ENCODE peak calls at places on chromosomes 1 and 21, in six cellular contexts. One of them, this sample, is unnamed. For H3K27me3, the result is how much of the 10 kb centered on the place peaks cover.

GRCh38 chr1:97849350-97850339 is 71.2 kb downstream of the DPYD start:
- DNase-seq in fibroblast of lung: peak
- DNase-seq in adipocyte: peak
- DNase-seq in CD4-positive, CD25-positive, alpha-beta regulatory T cell: peak
- DNase-seq in CD4-positive, alpha-beta T cell: no peak
- DNase-seq in cardiac muscle cell: peak
- DNase-seq in this sample: no peak

GRCh38 chr1:40840526-40841323 is 21.4 kb downstream of the CITED4 start:
- DNase-seq in fibroblast of lung: no peak
- DNase-seq in adipocyte: no peak
- DNase-seq in CD4-positive, CD25-positive, alpha-beta regulatory T cell: no peak
- DNase-seq in CD4-positive, alpha-beta T cell: no peak
- DNase-seq in cardiac muscle cell: no peak
- DNase-seq in this sample: no peak

GRCh38 chr1:110065841-110066240 is 4.6 kb downstream of the ALX3 start:
- DNase-seq in fibroblast of lung: no peak
- DNase-seq in adipocyte: peak
- DNase-seq in CD4-positive, CD25-positive, alpha-beta regulatory T cell: no peak
- DNase-seq in CD4-positive, alpha-beta T cell: no peak
- DNase-seq in cardiac muscle cell: peak
- DNase-seq in this sample: no peak

GRCh38 chr21:45126085-45126687 is 51.8 kb downstream of the ADARB1 start:
- DNase-seq in fibroblast of lung: no peak
- DNase-seq in adipocyte: no peak
- DNase-seq in CD4-positive, CD25-positive, alpha-beta regulatory T cell: no peak
- DNase-seq in CD4-positive, alpha-beta T cell: no peak
- DNase-seq in cardiac muscle cell: no peak
- DNase-seq in this sample: no peak

GRCh38 chr1:109193653-109194590 is 19.8 kb upstream of the SARS1 start:
- DNase-seq in fibroblast of lung: peak
- DNase-seq in adipocyte: no peak
- DNase-seq in CD4-positive, CD25-positive, alpha-beta regulatory T cell: peak
- DNase-seq in CD4-positive, alpha-beta T cell: peak
- DNase-seq in cardiac muscle cell: peak
- DNase-seq in this sample: no peak

GRCh38 chr1:84946631-84947030 is 50.3 kb downstream of the MCOLN2 start:
- DNase-seq in fibroblast of lung: no peak
- DNase-seq in adipocyte: peak
- DNase-seq in CD4-positive, CD25-positive, alpha-beta regulatory T cell: no peak
- DNase-seq in CD4-positive, alpha-beta T cell: no peak
- DNase-seq in cardiac muscle cell: no peak
- DNase-seq in this sample: no peak

GRCh38 chr1:236608930-236609726 is 4.8 kb upstream of the HEATR1 start:
- DNase-seq in fibroblast of lung: peak
- DNase-seq in adipocyte: peak
- DNase-seq in CD4-positive, CD25-positive, alpha-beta regulatory T cell: no peak
- DNase-seq in CD4-positive, alpha-beta T cell: no peak
- DNase-seq in cardiac muscle cell: peak
- DNase-seq in this sample: no peak

GRCh38 chr21:33078907-33079582 is 9.1 kb downstream of the OLIG1 start:
- DNase-seq in fibroblast of lung: peak
- DNase-seq in adipocyte: no peak
- DNase-seq in CD4-positive, CD25-positive, alpha-beta regulatory T cell: peak
- DNase-seq in CD4-positive, alpha-beta T cell: no peak
- DNase-seq in cardiac muscle cell: peak
- DNase-seq in this sample: no peak

GRCh38 chr1:59346429-59346828 is 49.5 kb downstream of the FGGY start:
- DNase-seq in fibroblast of lung: no peak
- DNase-seq in adipocyte: no peak
- DNase-seq in CD4-positive, CD25-positive, alpha-beta regulatory T cell: no peak
- DNase-seq in CD4-positive, alpha-beta T cell: no peak
- DNase-seq in cardiac muscle cell: no peak
- DNase-seq in this sample: no peak

DNA sequence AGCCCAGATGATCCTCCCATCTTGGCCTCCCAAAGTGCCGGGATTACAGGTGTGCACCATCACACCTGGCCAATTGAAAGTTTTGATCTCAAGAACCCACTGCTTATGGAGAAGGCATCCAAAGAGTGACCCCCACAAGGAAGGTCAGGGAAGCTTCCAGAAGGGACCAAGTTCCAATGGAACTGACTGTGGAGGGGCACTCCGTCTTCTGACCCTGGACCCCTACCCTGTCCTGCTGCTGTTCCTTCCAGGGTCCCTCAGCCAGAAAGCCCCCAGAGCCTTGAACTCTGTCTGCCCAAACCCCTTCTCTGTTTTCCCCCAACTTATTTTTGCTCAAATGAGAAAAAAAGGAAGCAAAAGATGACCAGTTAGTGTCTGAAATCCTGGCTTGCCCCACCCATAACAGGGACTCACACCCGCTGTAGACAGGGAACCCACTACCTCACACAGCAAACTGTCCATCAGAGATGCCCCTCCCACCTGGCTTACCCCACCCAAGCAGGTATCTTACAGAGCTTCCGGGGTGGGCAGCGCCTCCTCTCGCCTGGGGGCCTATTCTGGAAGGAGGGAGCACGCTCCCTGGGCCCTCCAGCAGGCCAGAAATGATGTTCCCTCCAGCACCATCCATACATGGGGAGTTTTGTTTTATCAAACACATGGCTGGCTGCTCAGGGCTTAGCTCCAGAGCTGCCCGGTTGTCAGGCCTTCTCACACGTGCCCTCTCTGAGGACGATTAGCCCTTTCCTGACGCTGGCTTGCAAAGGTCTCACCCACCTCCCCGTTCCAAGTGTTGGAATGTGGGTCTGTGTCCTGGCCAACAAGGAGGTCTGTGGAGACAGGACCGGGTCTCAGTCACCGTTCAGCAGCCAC is 3.1 kb upstream of the WNT3A start:
- DNase-seq in fibroblast of lung: no peak
- DNase-seq in adipocyte: no peak
- DNase-seq in CD4-positive, CD25-positive, alpha-beta regulatory T cell: no peak
- DNase-seq in CD4-positive, alpha-beta T cell: no peak
- DNase-seq in cardiac muscle cell: no peak
- DNase-seq in this sample: no peak
- H3K27me3 ChIP-seq in fibroblast of lung: under half
- H3K27me3 ChIP-seq in adipocyte: half or more
- H3K27me3 ChIP-seq in CD4-positive, CD25-positive, alpha-beta regulatory T cell: under half
- H3K27me3 ChIP-seq in CD4-positive, alpha-beta T cell: half or more
- H3K27me3 ChIP-seq in cardiac muscle cell: half or more
- H3K27me3 ChIP-seq in this sample: under half

GRCh38 chr1:48681476-48682305 is 95.0 kb downstream of the BEND5 start:
- DNase-seq in fibroblast of lung: peak
- DNase-seq in adipocyte: peak
- DNase-seq in CD4-positive, CD25-positive, alpha-beta regulatory T cell: no peak
- DNase-seq in CD4-positive, alpha-beta T cell: no peak
- DNase-seq in cardiac muscle cell: no peak
- DNase-seq in this sample: peak

GRCh38 chr1:48686159-48686558 is 90.5 kb downstream of the BEND5 start:
- DNase-seq in fibroblast of lung: no peak
- DNase-seq in adipocyte: no peak
- DNase-seq in CD4-positive, CD25-positive, alpha-beta regulatory T cell: no peak
- DNase-seq in CD4-positive, alpha-beta T cell: no peak
- DNase-seq in cardiac muscle cell: no peak
- DNase-seq in this sample: no peak

GRCh38 chr1:48684381-48684780 is 92.3 kb downstream of the BEND5 start:
- DNase-seq in fibroblast of lung: no peak
- DNase-seq in adipocyte: no peak
- DNase-seq in CD4-positive, CD25-positive, alpha-beta regulatory T cell: no peak
- DNase-seq in CD4-positive, alpha-beta T cell: no peak
- DNase-seq in cardiac muscle cell: no peak
- DNase-seq in this sample: no peak

GRCh38 chr1:48680411-48681035 is 96.2 kb downstream of the BEND5 start:
- DNase-seq in fibroblast of lung: no peak
- DNase-seq in adipocyte: no peak
- DNase-seq in CD4-positive, CD25-positive, alpha-beta regulatory T cell: no peak
- DNase-seq in CD4-positive, alpha-beta T cell: no peak
- DNase-seq in cardiac muscle cell: no peak
- DNase-seq in this sample: no peak

GRCh38 chr1:48683878-48684277 is 92.8 kb downstream of the BEND5 start:
- DNase-seq in fibroblast of lung: no peak
- DNase-seq in adipocyte: peak
- DNase-seq in CD4-positive, CD25-positive, alpha-beta regulatory T cell: no peak
- DNase-seq in CD4-positive, alpha-beta T cell: no peak
- DNase-seq in cardiac muscle cell: no peak
- DNase-seq in this sample: no peak
- H3K27me3 ChIP-seq in fibroblast of lung: under half
- H3K27me3 ChIP-seq in adipocyte: under half
- H3K27me3 ChIP-seq in CD4-positive, CD25-positive, alpha-beta regulatory T cell: under half
- H3K27me3 ChIP-seq in CD4-positive, alpha-beta T cell: under half
- H3K27me3 ChIP-seq in cardiac muscle cell: half or more
- H3K27me3 ChIP-seq in this sample: under half

GRCh38 chr1:90833497-90834087 is 116.5 kb upstream of the BARHL2 start:
- DNase-seq in fibroblast of lung: no peak
- DNase-seq in adipocyte: no peak
- DNase-seq in CD4-positive, CD25-positive, alpha-beta regulatory T cell: no peak
- DNase-seq in CD4-positive, alpha-beta T cell: no peak
- DNase-seq in cardiac muscle cell: no peak
- DNase-seq in this sample: no peak
- H3K27me3 ChIP-seq in fibroblast of lung: under half
- H3K27me3 ChIP-seq in adipocyte: under half
- H3K27me3 ChIP-seq in CD4-positive, CD25-positive, alpha-beta regulatory T cell: half or more
- H3K27me3 ChIP-seq in CD4-positive, alpha-beta T cell: half or more
- H3K27me3 ChIP-seq in cardiac muscle cell: half or more
- H3K27me3 ChIP-seq in this sample: under half

GRCh38 chr1:6252374-6252710 is 8.4 kb downstream of the HES3 start:
- DNase-seq in fibroblast of lung: no peak
- DNase-seq in adipocyte: no peak
- DNase-seq in CD4-positive, CD25-positive, alpha-beta regulatory T cell: no peak
- DNase-seq in CD4-positive, alpha-beta T cell: no peak
- DNase-seq in cardiac muscle cell: no peak
- DNase-seq in this sample: no peak
- H3K27me3 ChIP-seq in fibroblast of lung: under half
- H3K27me3 ChIP-seq in adipocyte: under half
- H3K27me3 ChIP-seq in CD4-positive, CD25-positive, alpha-beta regulatory T cell: under half
- H3K27me3 ChIP-seq in CD4-positive, alpha-beta T cell: under half
- H3K27me3 ChIP-seq in cardiac muscle cell: half or more
- H3K27me3 ChIP-seq in this sample: under half

DNA sequence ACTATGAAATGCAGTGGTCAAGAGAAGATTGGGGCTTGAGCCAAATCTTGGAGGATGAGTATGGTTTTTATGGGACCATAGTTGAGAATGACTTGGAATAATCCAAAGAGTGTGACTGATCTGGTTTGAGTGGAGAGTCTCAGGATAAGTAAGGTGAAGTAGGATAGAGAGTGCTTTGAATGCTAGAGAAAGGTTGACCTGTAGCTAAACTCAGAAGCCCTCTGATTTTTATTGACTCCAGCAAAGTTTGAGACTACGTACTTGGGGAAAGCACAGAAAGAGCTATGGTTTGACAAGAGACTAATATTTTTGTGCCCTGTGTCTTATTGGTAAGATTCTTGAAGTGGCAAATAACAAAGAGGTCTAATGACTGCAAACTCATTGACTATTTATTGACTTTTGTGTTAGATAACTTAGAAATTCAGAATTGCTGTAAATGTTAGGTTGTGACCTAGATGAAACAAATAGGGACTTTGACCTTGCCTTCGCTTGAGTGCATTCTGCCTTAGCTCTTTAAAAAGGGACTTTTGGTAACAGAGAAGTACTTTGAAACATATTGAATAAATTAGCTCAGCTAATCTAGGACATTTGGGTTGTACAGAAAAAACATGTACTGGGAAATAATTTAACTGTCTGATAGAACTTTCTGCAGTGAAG is 35.1 kb downstream of the UAP1 start:
- DNase-seq in fibroblast of lung: no peak
- DNase-seq in adipocyte: peak
- DNase-seq in CD4-positive, CD25-positive, alpha-beta regulatory T cell: no peak
- DNase-seq in CD4-positive, alpha-beta T cell: no peak
- DNase-seq in cardiac muscle cell: no peak
- DNase-seq in this sample: no peak
- H3K27me3 ChIP-seq in fibroblast of lung: under half
- H3K27me3 ChIP-seq in adipocyte: under half
- H3K27me3 ChIP-seq in CD4-positive, CD25-positive, alpha-beta regulatory T cell: under half
- H3K27me3 ChIP-seq in CD4-positive, alpha-beta T cell: under half
- H3K27me3 ChIP-seq in cardiac muscle cell: under half
- H3K27me3 ChIP-seq in this sample: under half

GRCh38 chr1:148354909-148355308 is 128.2 kb downstream of the PPIAL4G start:
- DNase-seq in fibroblast of lung: no peak
- DNase-seq in adipocyte: no peak
- DNase-seq in CD4-positive, CD25-positive, alpha-beta regulatory T cell: no peak
- DNase-seq in CD4-positive, alpha-beta T cell: no peak
- DNase-seq in cardiac muscle cell: no peak
- DNase-seq in this sample: no peak

GRCh38 chr1:148354284-148354869 is 128.7 kb downstream of the PPIAL4G start:
- DNase-seq in fibroblast of lung: no peak
- DNase-seq in adipocyte: peak
- DNase-seq in CD4-positive, CD25-positive, alpha-beta regulatory T cell: no peak
- DNase-seq in CD4-positive, alpha-beta T cell: no peak
- DNase-seq in cardiac muscle cell: no peak
- DNase-seq in this sample: no peak

GRCh38 chr1:148355976-148356375 is 127.1 kb downstream of the PPIAL4G start:
- DNase-seq in fibroblast of lung: no peak
- DNase-seq in adipocyte: no peak
- DNase-seq in CD4-positive, CD25-positive, alpha-beta regulatory T cell: no peak
- DNase-seq in CD4-positive, alpha-beta T cell: no peak
- DNase-seq in cardiac muscle cell: no peak
- DNase-seq in this sample: no peak

GRCh38 chr1:148353461-148354283 is 129.4 kb downstream of the PPIAL4G start:
- DNase-seq in fibroblast of lung: peak
- DNase-seq in adipocyte: peak
- DNase-seq in CD4-positive, CD25-positive, alpha-beta regulatory T cell: no peak
- DNase-seq in CD4-positive, alpha-beta T cell: no peak
- DNase-seq in cardiac muscle cell: peak
- DNase-seq in this sample: no peak

GRCh38 chr1:148352470-148353118 is 130.5 kb downstream of the PPIAL4G start:
- DNase-seq in fibroblast of lung: no peak
- DNase-seq in adipocyte: no peak
- DNase-seq in CD4-positive, CD25-positive, alpha-beta regulatory T cell: no peak
- DNase-seq in CD4-positive, alpha-beta T cell: no peak
- DNase-seq in cardiac muscle cell: no peak
- DNase-seq in this sample: no peak
- H3K27me3 ChIP-seq in fibroblast of lung: half or more
- H3K27me3 ChIP-seq in adipocyte: under half
- H3K27me3 ChIP-seq in CD4-positive, CD25-positive, alpha-beta regulatory T cell: under half
- H3K27me3 ChIP-seq in CD4-positive, alpha-beta T cell: under half
- H3K27me3 ChIP-seq in cardiac muscle cell: half or more
- H3K27me3 ChIP-seq in this sample: under half

GRCh38 chr1:11653101-11653601 is 1.1 kb downstream of the FBXO2 start:
- DNase-seq in fibroblast of lung: no peak
- DNase-seq in adipocyte: no peak
- DNase-seq in CD4-positive, CD25-positive, alpha-beta regulatory T cell: no peak
- DNase-seq in CD4-positive, alpha-beta T cell: no peak
- DNase-seq in cardiac muscle cell: no peak
- DNase-seq in this sample: no peak
- H3K27me3 ChIP-seq in fibroblast of lung: under half
- H3K27me3 ChIP-seq in adipocyte: under half
- H3K27me3 ChIP-seq in CD4-positive, CD25-positive, alpha-beta regulatory T cell: under half
- H3K27me3 ChIP-seq in CD4-positive, alpha-beta T cell: under half
- H3K27me3 ChIP-seq in cardiac muscle cell: under half
- H3K27me3 ChIP-seq in this sample: under half